ENCODE peak calls at places on chromosomes 11 and 22, in eight cellular contexts. I is NCI-H1930; V is activated CD4-positive, alpha-beta memory T cell treated with anti-CD3 and anti-CD28 coated beads, Interleukin-2, amount 10 ng/mL, durations not matched to agents 7 days and 5 days; J is HuH-7; R is DMS79; M is AG04449; K is HS-5; F is adrenal gland. H is an unnamed sample.

GRCh38 chr11:108524422-108524821 is 26.2 kb upstream of the POGLUT3 start:
- DNase-seq in I (no peak), V (no peak), J (no peak), R (no peak), M (no peak), K (no peak), F (no peak), H (no peak)

GRCh38 chr22:24822471-24822870 is 16.5 kb downstream of the SGSM1 start:
- DNase-seq in I (no peak), V (no peak), J (no peak), R (no peak), M (no peak), K (no peak), F (no peak), H (no peak)

GRCh38 chr11:74487875-74488274 is 5.6 kb downstream of the LIPT2 start:
- DNase-seq in I (no peak), V (no peak), J (peak), R (no peak), M (no peak), K (no peak), F (no peak), H (no peak)

GRCh38 chr22:49272546-49273125 is 555.0 kb downstream of the BRD1 start:
- DNase-seq in I (no peak), V (no peak), J (no peak), R (no peak), M (no peak), K (no peak), F (no peak), H (no peak)

GRCh38 chr11:2827792-2828191 is 57.8 kb downstream of the CDKN1C start:
- DNase-seq in I (no peak), V (no peak), J (no peak), R (no peak), M (no peak), K (no peak), F (no peak), H (no peak)

GRCh38 chr11:67265633-67266423 is 445 bp upstream of the GRK2 start:
- DNase-seq in I (peak), V (peak), J (peak), R (no peak), M (no peak), K (no peak), F (peak), H (no peak)

GRCh38 chr11:86559311-86559945 is 113.0 kb downstream of the ME3 start:
- DNase-seq in I (no peak), V (no peak), J (no peak), R (no peak), M (no peak), K (no peak), F (peak), H (no peak)

GRCh38 chr22:50479686-50480085 is 1.7 kb upstream of the ADM2 start:
- DNase-seq in I (no peak), V (no peak), J (no peak), R (no peak), M (no peak), K (no peak), F (no peak), H (no peak)

GRCh38 chr11:93396356-93396755 is 65.8 kb downstream of the DEUP1 start:
- DNase-seq in I (no peak), V (no peak), J (no peak), R (no peak), M (no peak), K (no peak), F (no peak), H (no peak)

GRCh38 chr11:469684-470667 is 19.9 kb downstream of the PTDSS2 start:
- DNase-seq in I (no peak), V (no peak), J (peak), R (no peak), M (peak), K (no peak), F (peak), H (no peak)

GRCh38 chr11:43842021-43842420 is 38.6 kb upstream of the ALKBH3 start:
- DNase-seq in I (no peak), V (no peak), J (no peak), R (no peak), M (no peak), K (no peak), F (no peak), H (no peak)

GRCh38 chr11:23688835-23689234 is 808.0 kb upstream of the LUZP2 start:
- DNase-seq in I (no peak), V (no peak), J (no peak), R (no peak), M (no peak), K (peak), F (no peak), H (no peak)

GRCh38 chr11:64924910-64925284 is 408 bp downstream of the PPP2R5B start:
- DNase-seq in I (no peak), V (no peak), J (no peak), R (no peak), M (no peak), K (no peak), F (no peak), H (no peak)

GRCh38 chr22:23075525-23076216 is 5.4 kb downstream of the GNAZ start:
- DNase-seq in I (no peak), V (no peak), J (peak), R (no peak), M (no peak), K (no peak), F (peak), H (no peak)

GRCh38 chr22:19111140-19111539 is 11.1 kb downstream of the DGCR2 start:
- DNase-seq in I (no peak), V (no peak), J (no peak), R (no peak), M (no peak), K (no peak), F (peak), H (no peak)

GRCh38 chr11:126890561-126890960 is 110.0 kb downstream of the KIRREL3 start:
- DNase-seq in I (no peak), V (no peak), J (no peak), R (no peak), M (no peak), K (no peak), F (no peak), H (no peak)

GRCh38 chr11:130168105-130168504 is 8.5 kb downstream of the ST14 start:
- DNase-seq in I (no peak), V (no peak), J (no peak), R (no peak), M (no peak), K (peak), F (no peak), H (no peak)

GRCh38 chr11:76141901-76142300 is 64.4 kb downstream of the WNT11 start:
- DNase-seq in I (no peak), V (no peak), J (no peak), R (no peak), M (no peak), K (no peak), F (no peak), H (no peak)

GRCh38 chr11:460331-461199 is 10.5 kb downstream of the PTDSS2 start:
- DNase-seq in I (no peak), V (no peak), J (no peak), R (no peak), M (no peak), K (no peak), F (peak), H (no peak)

GRCh38 chr22:32562916-32563315 is 88.3 kb downstream of the FBXO7 start:
- DNase-seq in I (no peak), V (no peak), J (no peak), R (no peak), M (no peak), K (no peak), F (no peak), H (no peak)

GRCh38 chr11:126489791-126490190 is 134.3 kb downstream of the ST3GAL4 start:
- DNase-seq in I (no peak), V (no peak), J (no peak), R (no peak), M (no peak), K (no peak), F (no peak), H (no peak)

GRCh38 chr11:59142530-59143507 is at the start of gene FAM111A:
- DNase-seq in I (peak), V (peak), J (peak), R (peak), M (peak), K (peak), F (peak), H (peak)